ENCODE peak calls at places on chromosome 2, in eight cellular contexts. N, V, T, A, U, K, Y and S are unnamed samples.

GRCh38 chr2:212677466-212677865 is 138.9 kb upstream of the ERBB4 start:
- DNase-seq in N (no peak), A (no peak), K (no peak), Y (no peak), T (no peak), V (no peak), U (no peak), S (no peak)

GRCh38 chr2:43415582-43415981 is 180.3 kb downstream of the THADA start:
- DNase-seq in N (no peak), U (no peak), Y (no peak), A (no peak), V (no peak), K (peak), T (no peak), S (no peak)

GRCh38 chr2:29295843-29296242 is 180.6 kb downstream of the CLIP4 start:
- DNase-seq in N (peak), Y (no peak), V (no peak), K (no peak), T (no peak), U (peak), A (no peak), S (peak)

GRCh38 chr2:218282173-218282991 is 9.9 kb downstream of the TMBIM1 start:
- DNase-seq in V (no peak), N (peak), A (no peak), K (no peak), U (no peak), Y (peak), T (no peak), S (no peak)

GRCh38 chr2:173239644-173240043 is 115.0 kb upstream of the CDCA7 start:
- DNase-seq in A (no peak), U (no peak), Y (no peak), T (no peak), N (no peak), K (no peak), V (no peak), S (no peak)

GRCh38 chr2:9071032-9071431 is 67.5 kb upstream of the MBOAT2 start:
- DNase-seq in T (peak), Y (no peak), A (peak), U (no peak), V (no peak), N (peak), K (no peak), S (no peak)

GRCh38 chr2:62577994-62578836 is 72.2 kb upstream of the TMEM17 start:
- DNase-seq in T (no peak), K (no peak), V (no peak), Y (no peak), A (no peak), U (no peak), N (peak), S (no peak)

GRCh38 chr2:5544205-5544786 is 147.9 kb upstream of the SOX11 start:
- DNase-seq in N (no peak), V (no peak), U (no peak), K (no peak), Y (no peak), A (no peak), T (no peak), S (no peak)

GRCh38 chr2:16288371-16289112 is 348.2 kb downstream of the MYCN start:
- DNase-seq in N (no peak), U (peak), K (no peak), V (no peak), Y (no peak), T (no peak), A (no peak), S (no peak)

GRCh38 chr2:27262379-27263286 is at the start of gene SLC30A3:
- DNase-seq in U (peak), N (peak), V (peak), A (peak), T (peak), Y (peak), K (peak), S (no peak)

GRCh38 chr2:17747684-17748452 is 5.7 kb downstream of the SMC6 start:
- DNase-seq in U (no peak), V (no peak), K (no peak), Y (no peak), N (peak), T (no peak), A (no peak), S (no peak)

GRCh38 chr2:71620851-71621251 is 167.5 kb downstream of the DYSF start:
- DNase-seq in N (no peak), K (no peak), V (no peak), T (peak), Y (no peak), U (no peak), A (peak), S (no peak)